ENCODE peak calls at places on chromosomes 12 and 14, in six cellular contexts. I is glutamatergic neuron; T is body of pancreas; O is stimulated activated CD8-positive, alpha-beta memory T cell treated with anti-CD3 and anti-CD28 coated beads, Interleukin-2, amount 100 ng/mL, for 1 hour; R is AML-193; V is WTC11. N is an unnamed sample.

GRCh38 chr14:55066223-55066622 is 14.8 kb downstream of the MAPK1IP1L start:
- DNase-seq in I (no peak), R (no peak), T (no peak), V (no peak), O (no peak), N (no peak)

GRCh38 chr14:29216316-29216715 is 449.7 kb downstream of the FOXG1 start:
- DNase-seq in T (no peak), I (no peak), R (no peak), O (no peak), V (no peak), N (no peak)

GRCh38 chr12:109592905-109593272 is 19.3 kb downstream of the MVK start:
- DNase-seq in I (no peak), R (no peak), T (no peak), O (no peak), V (no peak), N (no peak)

GRCh38 chr12:116615141-116615861 is 56.1 kb downstream of the MAP1LC3B2 start:
- DNase-seq in T (no peak), R (no peak), O (no peak), I (no peak), V (no peak), N (no peak)

GRCh38 chr14:23078692-23079116 is 16.2 kb downstream of the ACIN1 start:
- DNase-seq in I (no peak), R (no peak), T (peak; percentile 75), V (no peak), O (no peak), N (peak; percentile 65)

GRCh38 chr12:93645702-93646101 is 31.5 kb upstream of the CRADD start:
- DNase-seq in R (no peak), O (no peak), T (no peak), V (no peak), I (no peak), N (no peak)

GRCh38 chr12:108649126-108649525 is 15.4 kb upstream of the SELPLG start:
- DNase-seq in O (no peak), V (no peak), R (no peak), I (no peak), T (no peak), N (no peak)

GRCh38 chr14:95442633-95443021 is 73.8 kb downstream of the SYNE3 start:
- DNase-seq in O (peak; percentile 58), I (peak; percentile 91), T (peak; percentile 82), V (peak; percentile 83), R (peak; percentile 46), N (peak; percentile 88)

GRCh38 chr14:61549425-61549824 is 145.9 kb upstream of the HIF1A start:
- DNase-seq in T (no peak), V (no peak), I (no peak), R (no peak), O (no peak), N (no peak)

GRCh38 chr12:69987453-69988102 is 162.6 kb downstream of the MYRFL start:
- DNase-seq in I (no peak), O (no peak), T (peak; percentile 78), R (no peak), V (no peak), N (no peak)

GRCh38 chr12:87127272-87127671 is 871.1 kb upstream of the MGAT4C start:
- DNase-seq in O (no peak), I (no peak), T (no peak), V (no peak), R (no peak), N (no peak)

GRCh38 chr12:116887897-116888296 is 6.7 kb upstream of the HRK start:
- DNase-seq in T (no peak), O (no peak), R (no peak), V (no peak), I (no peak), N (no peak)

GRCh38 chr14:64841121-64841611 is 38.5 kb downstream of the SPTB start:
- DNase-seq in O (no peak), I (no peak), V (peak; percentile 58), T (no peak), R (no peak), N (peak; percentile 91)

GRCh38 chr12:113154351-113154973 is 4.9 kb downstream of the CFAP73 start:
- DNase-seq in O (no peak), R (no peak), V (peak; percentile 79), I (peak; percentile 65), T (no peak), N (peak; percentile 65)

GRCh38 chr12:14284189-14284722 is 81.2 kb upstream of the ATF7IP start:
- DNase-seq in T (peak; percentile 22), R (no peak), O (no peak), I (no peak), V (no peak), N (peak; percentile 56)

GRCh38 chr14:103023881-103024473 is 33.4 kb downstream of the CDC42BPB start:
- DNase-seq in R (no peak), T (no peak), O (no peak), I (peak; percentile 55), V (no peak), N (no peak)

GRCh38 chr12:63276537-63277365 is 125.8 kb upstream of the AVPR1A start:
- DNase-seq in R (peak; percentile 16), O (no peak), T (peak; percentile 56), I (peak; percentile 68), V (peak; percentile 76), N (peak; percentile 49)

N was measured in ELF-1.